ENCODE peak calls at places on chromosomes 2 and 18, in seven cellular contexts. U is pancreas, B is IMR-90, Q is psoas muscle, N is body of pancreas, M is upper lobe of left lung, D is keratinocyte. H is an unnamed sample.
A peak's percentile ranks its signal among the peaks of the same experiment; 100 is the strongest.

GRCh38 chr18:25360301-25360899 is 8.4 kb upstream of the ZNF521 start:
- DNase-seq in U (no peak), B (no peak), Q (no peak), N (no peak), M (no peak), D (no peak), H (no peak)

GRCh38 chr2:187962538-187962937 is 329.1 kb upstream of the GULP1 start:
- DNase-seq in U (no peak), B (no peak), Q (no peak), N (no peak), M (no peak), D (no peak), H (no peak)

GRCh38 chr2:169696381-169696780 is 2.1 kb downstream of the PHOSPHO2 start:
- DNase-seq in U (no peak), B (no peak), Q (no peak), N (no peak), M (no peak), D (no peak), H (no peak)

GRCh38 chr2:168138911-168139310 is 108.5 kb downstream of the STK39 start:
- DNase-seq in U (no peak), B (no peak), Q (no peak), N (no peak), M (no peak), D (no peak), H (no peak)

GRCh38 chr2:46816846-46817726 is 98.5 kb downstream of the MCFD2 start:
- DNase-seq in U (no peak), B (no peak), Q (no peak), N (no peak), M (no peak), D (no peak), H (peak; percentile 64)

GRCh38 chr2:85707304-85707703 is 13.1 kb downstream of the GNLY start:
- DNase-seq in U (no peak), B (peak; percentile 94), Q (no peak), N (peak; percentile 88), M (no peak), D (peak; percentile 61), H (no peak)

GRCh38 chr2:168635065-168635577 is 167.3 kb upstream of the NOSTRIN start:
- DNase-seq in U (no peak), B (peak; percentile 33), Q (peak; percentile 21), N (peak; percentile 66), M (no peak), D (no peak), H (no peak)

GRCh38 chr18:25233582-25234362 is 118.2 kb downstream of the ZNF521 start:
- DNase-seq in U (no peak), B (peak; percentile 44), Q (no peak), N (no peak), M (no peak), D (no peak), H (no peak)

GRCh38 chr2:85579266-85579935 is 2.0 kb downstream of the VAMP8 start:
- DNase-seq in U (no peak), B (no peak), Q (no peak), N (no peak), M (no peak), D (no peak), H (no peak)

GRCh38 chr2:43210125-43210466 is 16.3 kb downstream of the ZFP36L2 start:
- DNase-seq in U (peak; percentile 39), B (no peak), Q (no peak), N (no peak), M (no peak), D (no peak), H (no peak)

GRCh38 chr2:185658766-185659165 is 79.8 kb upstream of the FSIP2 start:
- DNase-seq in U (no peak), B (no peak), Q (no peak), N (no peak), M (no peak), D (no peak), H (no peak)

GRCh38 chr18:45326505-45326904 is 288.8 kb upstream of the SLC14A2 start:
- DNase-seq in U (no peak), B (no peak), Q (no peak), N (no peak), M (no peak), D (no peak), H (no peak)

GRCh38 chr2:235444101-235444597 is 49.7 kb upstream of the AGAP1 start:
- DNase-seq in U (no peak), B (no peak), Q (no peak), N (peak; percentile 14), M (no peak), D (no peak), H (no peak)

GRCh38 chr2:63827749-63828148 is 13.9 kb upstream of the UGP2 start:
- DNase-seq in U (no peak), B (peak; percentile 88), Q (no peak), N (no peak), M (no peak), D (peak; percentile 75), H (no peak)

GRCh38 chr18:596288-596881 is 403 bp upstream of the CLUL1 start:
- DNase-seq in U (peak; percentile 90), B (no peak), Q (no peak), N (peak; percentile 84), M (peak; percentile 92), D (peak; percentile 11), H (no peak)

GRCh38 chr18:45248240-45248903 is 366.9 kb upstream of the SLC14A2 start:
- DNase-seq in U (no peak), B (peak; percentile 81), Q (no peak), N (peak; percentile 30), M (no peak), D (no peak), H (no peak)

GRCh38 chr2:139704606-139705005 is 924.4 kb upstream of the NXPH2 start:
- DNase-seq in U (no peak), B (no peak), Q (no peak), N (no peak), M (no peak), D (no peak), H (no peak)

GRCh38 chr2:121136323-121136722 is 148.7 kb downstream of the TFCP2L1 start:
- DNase-seq in U (no peak), B (no peak), Q (no peak), N (no peak), M (no peak), D (no peak), H (no peak)
- TF ChIP-seq CTCF in U (no peak), B (no peak), Q (no peak), N (no peak), M (no peak), D (peak; percentile 10), H (no peak)

GRCh38 chr2:66014450-66014849 is 420.5 kb upstream of the MEIS1 start:
- DNase-seq in U (no peak), B (no peak), Q (no peak), N (no peak), M (no peak), D (no peak), H (no peak)

GRCh38 chr2:66017763-66018162 is 417.2 kb upstream of the MEIS1 start:
- DNase-seq in U (no peak), B (no peak), Q (no peak), N (no peak), M (no peak), D (no peak), H (no peak)

GRCh38 chr2:66013456-66013855 is 421.5 kb upstream of the MEIS1 start:
- DNase-seq in U (no peak), B (no peak), Q (no peak), N (no peak), M (no peak), D (no peak), H (no peak)
- TF ChIP-seq CTCF in U (no peak), B (peak; percentile 18), Q (peak; percentile 29), N (no peak), M (no peak), D (peak; percentile 5), H (no peak)

DNA sequence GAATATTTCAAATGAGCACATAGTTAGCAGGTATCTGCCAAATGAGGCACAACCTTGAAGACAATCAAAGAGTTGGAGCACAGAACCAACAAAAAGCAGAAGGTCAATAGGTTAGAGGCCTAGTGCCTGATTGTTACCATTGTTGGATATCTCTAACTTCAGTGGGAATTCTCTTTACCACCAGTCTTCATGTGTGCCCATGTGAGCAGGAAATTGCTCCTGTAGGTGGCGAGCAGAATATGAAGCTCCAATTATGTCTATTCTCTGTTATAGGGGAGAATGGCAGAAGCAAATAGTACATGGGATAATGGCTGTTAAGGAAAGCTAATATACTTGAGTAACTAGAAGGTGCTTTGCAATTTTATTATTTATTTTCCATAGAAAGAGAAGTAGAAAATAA is 14.9 kb upstream of the ZNF385B start:
- DNase-seq in U (no peak), B (no peak), Q (no peak), N (no peak), M (no peak), D (no peak), H (no peak)
- TF ChIP-seq CTCF in U (no peak), B (no peak), Q (no peak), N (no peak), M (no peak), D (no peak), H (no peak)

DNA sequence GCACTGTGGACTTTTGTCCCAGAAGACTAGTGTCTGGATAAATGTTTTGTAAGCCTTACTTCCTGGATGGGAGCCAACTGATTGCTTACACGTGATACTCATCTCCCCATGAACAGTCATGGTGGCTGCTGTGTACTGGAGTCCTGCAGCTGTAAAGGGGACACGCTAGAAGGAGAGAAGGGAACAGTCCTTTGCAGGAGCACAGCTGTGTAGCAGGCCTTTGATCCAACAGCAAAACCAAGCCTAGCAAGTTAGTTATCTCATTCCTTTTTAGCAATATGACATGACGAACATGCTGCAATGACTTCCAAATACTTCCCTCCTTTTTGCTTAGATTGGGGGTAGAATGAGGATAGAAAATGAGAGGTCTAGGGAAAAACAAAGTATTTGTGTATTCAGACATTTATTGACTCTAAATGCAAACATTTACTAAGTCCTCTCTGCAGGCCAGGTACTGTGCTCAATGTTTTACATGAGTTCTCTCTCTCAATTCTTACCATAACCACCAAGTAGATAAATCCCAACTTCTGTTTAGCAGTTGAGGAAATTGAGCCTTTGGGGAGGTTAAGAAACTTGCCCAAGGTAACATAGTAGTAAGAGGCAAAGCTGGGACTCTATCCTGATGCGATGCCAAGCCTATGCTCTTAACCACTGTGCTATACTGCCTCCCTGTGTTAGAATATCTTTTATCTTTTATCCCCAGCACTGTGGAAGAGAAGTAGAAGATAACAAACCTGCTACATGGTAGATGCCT is 55.4 kb upstream of the CD28 start:
- DNase-seq in U (no peak), B (peak; percentile 54), Q (no peak), N (peak; percentile 69), M (no peak), D (no peak), H (no peak)
- TF ChIP-seq CTCF in U (no peak), B (peak; percentile 49), Q (peak; percentile 43), N (peak; percentile 25), M (peak; percentile 27), D (peak; percentile 37), H (no peak)

DNA sequence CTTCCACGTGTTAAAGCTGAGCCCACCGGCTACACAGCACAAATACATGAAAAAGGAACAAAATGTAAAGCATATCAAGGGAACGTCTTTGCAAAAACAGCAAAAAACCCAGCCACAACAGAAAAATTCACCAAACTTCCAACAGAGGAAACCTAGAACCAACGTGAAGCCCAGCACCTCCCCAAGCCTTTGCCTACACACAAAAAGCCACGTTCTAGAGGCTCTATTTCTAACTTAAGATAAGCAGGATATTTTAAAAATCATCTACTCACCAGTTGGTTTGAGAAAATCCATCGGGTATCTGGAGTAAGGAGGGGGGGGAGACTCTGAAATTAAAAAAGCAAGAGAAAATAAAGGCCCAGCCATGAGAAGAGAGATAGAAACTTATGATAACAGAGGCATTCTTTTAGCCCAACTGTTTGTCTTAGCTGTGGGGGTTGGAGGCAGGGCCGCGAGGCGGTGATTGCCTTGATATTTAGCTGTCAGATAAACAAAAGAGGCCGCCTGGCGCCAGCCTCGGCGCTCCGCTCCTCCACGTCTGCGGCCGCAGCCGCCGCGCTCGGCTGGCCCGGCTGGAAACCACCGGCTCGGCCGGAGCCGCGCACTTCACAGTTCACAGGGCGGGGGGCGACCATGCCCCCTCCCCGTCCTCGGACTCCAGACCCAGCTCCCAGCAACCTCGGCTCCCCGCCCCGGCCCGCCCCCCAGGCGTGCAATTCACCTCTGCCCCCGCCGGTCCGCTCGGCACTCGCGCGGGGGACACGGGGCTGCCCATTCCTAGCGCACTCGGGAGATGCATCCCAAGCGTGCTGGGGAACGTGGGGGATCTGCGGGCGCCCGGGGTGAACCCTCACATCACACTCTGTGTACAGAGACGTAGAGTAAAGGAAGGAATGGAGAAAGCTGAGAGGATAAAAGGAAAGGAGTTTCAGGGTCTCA is 2.4 kb downstream of the SMAD7 start:
- DNase-seq in U (peak; percentile 83), B (peak; percentile 86), Q (peak; percentile 43), N (peak; percentile 58), M (peak; percentile 92), D (no peak), H (peak; percentile 90)
- TF ChIP-seq CTCF in U (no peak), B (peak; percentile 34), Q (no peak), N (no peak), M (peak; percentile 13), D (no peak), H (no peak)

H was measured in spleen.